ENCODE peak calls at places on chromosomes 7 and 10, in four cellular contexts. S is upper lobe of left lung, R is HepG2, G is body of pancreas. O is an unnamed sample. For H3K4me1, the result is how much of the 10 kb centered on the place peaks cover.

GRCh38 chr7:5767066-5767465 is 14.4 kb downstream of the RNF216 start:
- ATAC-seq in S (no peak), R (no peak), G (no peak), O (no peak)

GRCh38 chr7:52838981-52839411 is 196.4 kb upstream of the POM121L12 start:
- ATAC-seq in S (peak), R (no peak), G (no peak), O (no peak)

GRCh38 chr7:2032030-2032875 is 200.5 kb downstream of the MAD1L1 start:
- ATAC-seq in S (peak), R (no peak), G (no peak), O (no peak)

GRCh38 chr7:142925413-142925812 is 8.1 kb downstream of the TRPV5 start:
- ATAC-seq in S (no peak), R (no peak), G (no peak), O (no peak)

GRCh38 chr10:61750943-61751471 is 88.3 kb downstream of the CABCOCO1 start:
- ATAC-seq in S (peak), R (peak), G (peak), O (peak)

GRCh38 chr7:1920266-1920681 is 250.2 kb downstream of the ELFN1 start:
- ATAC-seq in S (peak), R (no peak), G (no peak), O (no peak)

GRCh38 chr10:11207276-11207809 is 189.7 kb downstream of the CELF2 start:
- ATAC-seq in S (no peak), R (no peak), G (no peak), O (no peak)

GRCh38 chr10:48594799-48595198 is 10.1 kb downstream of the ARHGAP22 start:
- ATAC-seq in S (no peak), R (no peak), G (no peak), O (no peak)

GRCh38 chr10:23342213-23342884 is 2.2 kb downstream of the C10orf67 start:
- ATAC-seq in S (peak), R (no peak), G (no peak), O (no peak)

GRCh38 chr7:147485660-147486210 is 1104.8 kb upstream of the C7orf33 start:
- ATAC-seq in S (no peak), R (no peak), G (no peak), O (no peak)

GRCh38 chr7:151725844-151726770 is 150.8 kb downstream of the PRKAG2 start:
- ATAC-seq in S (no peak), R (no peak), G (no peak), O (no peak)

GRCh38 chr10:20955355-20955893 is 58.3 kb upstream of the NEBL start:
- ATAC-seq in S (no peak), R (no peak), G (no peak), O (no peak)

GRCh38 chr7:6438427-6438826 is 9.3 kb downstream of the DAGLB start:
- ATAC-seq in S (no peak), R (no peak), G (no peak), O (no peak)

GRCh38 chr7:30252885-30253795 is 31.3 kb upstream of the ZNRF2 start:
- ATAC-seq in S (peak), R (no peak), G (peak), O (peak)

GRCh38 chr7:134254311-134254710 is 62.4 kb downstream of the SLC35B4 start:
- ATAC-seq in S (no peak), R (no peak), G (no peak), O (no peak)

GRCh38 chr7:134632937-134633540 is 13.6 kb upstream of the BPGM start:
- ATAC-seq in S (no peak), R (peak), G (peak), O (no peak)

DNA sequence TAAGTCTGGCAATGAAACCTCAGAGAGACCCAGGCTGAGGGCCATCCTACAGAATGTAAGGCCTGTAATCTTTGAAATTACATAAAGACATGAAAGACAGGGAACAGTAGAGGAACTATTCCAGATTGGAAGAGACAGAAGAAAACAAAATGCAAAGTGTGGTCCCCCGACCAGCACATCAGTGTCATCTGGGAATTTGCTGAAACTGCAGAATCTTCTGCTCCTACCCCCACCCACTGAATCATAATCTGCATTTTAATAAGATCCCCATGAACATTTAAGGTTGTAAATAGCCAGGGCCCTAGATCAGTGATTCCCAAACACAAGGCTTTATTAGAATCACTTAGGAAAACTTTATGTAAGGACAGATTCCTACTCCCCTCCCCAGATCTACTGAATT is 154.4 kb downstream of the NOC3L start:
- ATAC-seq in S (no peak), R (no peak), G (no peak), O (no peak)
- H3K4me1 ChIP-seq in S (under half), R (under half), G (under half), O (half or more)

GRCh38 chr7:94212160-94212559 is 182.5 kb upstream of the COL1A2 start:
- ATAC-seq in S (no peak), R (no peak), G (no peak), O (no peak)

GRCh38 chr7:94222516-94222915 is 172.2 kb upstream of the COL1A2 start:
- ATAC-seq in S (no peak), R (no peak), G (no peak), O (no peak)

GRCh38 chr7:94216944-94217461 is 177.7 kb upstream of the COL1A2 start:
- ATAC-seq in S (peak), R (no peak), G (peak), O (peak)
- TF ChIP-seq CTCF in S (no peak), R (no peak), G (no peak), O (no peak)

DNA sequence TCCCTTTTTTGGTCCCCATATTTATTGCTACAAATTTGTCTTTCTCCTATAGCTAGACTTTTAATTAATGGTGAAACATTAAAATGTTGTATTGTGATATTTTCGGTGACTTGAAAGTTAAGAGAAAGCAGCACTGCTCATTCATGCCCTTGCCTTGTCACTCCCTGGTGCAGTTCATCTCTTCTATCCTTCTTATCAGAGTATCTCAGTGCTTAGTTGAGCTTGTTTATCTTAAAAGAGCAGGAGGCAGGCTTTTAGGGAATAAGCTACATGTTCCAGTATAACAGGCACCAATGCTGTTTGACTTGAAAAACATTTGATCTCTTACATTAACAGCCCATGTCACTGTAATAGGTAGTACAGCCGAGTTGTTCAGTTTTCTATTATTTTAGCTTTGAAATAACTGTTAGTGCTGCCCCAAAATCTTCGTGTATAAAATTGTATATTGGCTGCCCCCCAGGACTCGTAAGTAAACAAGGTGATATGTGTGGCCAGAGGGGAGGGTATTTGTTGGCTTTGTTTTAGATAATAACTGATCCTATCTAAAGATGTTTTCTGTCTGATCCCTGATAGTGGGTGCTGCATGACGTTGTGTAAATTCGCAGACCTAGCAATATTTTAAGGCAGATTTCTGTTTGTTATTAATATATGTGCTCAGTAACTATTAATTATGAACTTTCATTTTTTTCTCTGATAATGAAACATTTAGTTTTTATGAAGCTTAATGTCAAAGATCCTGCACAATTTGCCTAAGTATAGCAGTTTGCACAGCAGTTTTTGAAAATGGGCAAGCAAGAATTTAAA is 96.5 kb downstream of the BTRC start:
- ATAC-seq in S (no peak), R (no peak), G (no peak), O (no peak)
- TF ChIP-seq POLR2A in S (no peak), R (no peak), G (no peak), O (no peak)

GRCh38 chr10:129900825-129901224 is 63.2 kb downstream of the EBF3 start:
- ATAC-seq in S (no peak), R (no peak), G (no peak), O (no peak)

GRCh38 chr10:129898701-129899563 is 65.1 kb downstream of the EBF3 start:
- ATAC-seq in S (no peak), R (no peak), G (no peak), O (no peak)

GRCh38 chr10:129899564-129899862 is 64.6 kb downstream of the EBF3 start:
- ATAC-seq in S (no peak), R (no peak), G (no peak), O (no peak)

GRCh38 chr10:129896231-129897150 is 67.6 kb downstream of the EBF3 start:
- ATAC-seq in S (no peak), R (no peak), G (no peak), O (no peak)

DNA sequence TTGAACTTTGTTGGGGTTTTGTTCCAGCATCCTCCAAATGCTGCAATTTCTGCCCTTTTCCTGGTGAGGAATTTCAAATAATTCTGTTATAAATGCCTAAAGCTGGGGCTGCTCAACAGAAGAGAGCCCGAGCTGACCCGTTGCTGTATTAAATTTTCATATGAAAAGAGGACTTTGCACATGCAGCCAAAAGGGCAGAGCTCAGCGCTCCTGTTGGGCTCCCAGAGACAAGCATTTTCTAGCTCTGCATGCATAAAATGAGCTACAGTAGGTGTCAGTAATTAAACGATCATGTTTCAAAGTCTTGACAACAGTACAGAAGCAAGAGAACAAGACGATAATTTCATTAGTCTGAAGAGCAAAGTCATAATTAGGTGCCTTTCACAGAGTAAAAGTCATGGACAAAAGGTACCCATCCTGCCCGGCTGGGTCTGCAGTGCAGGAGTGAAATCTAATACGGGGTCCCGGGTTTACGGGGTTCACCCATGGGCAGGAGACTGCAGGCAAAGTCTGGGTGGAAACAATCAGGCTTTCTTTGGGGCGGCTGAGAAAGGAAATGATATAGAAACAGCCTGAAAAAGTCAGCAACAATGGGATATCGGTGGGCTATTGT is 66.1 kb downstream of the EBF3 start:
- ATAC-seq in S (no peak), R (no peak), G (no peak), O (no peak)
- H3K4me1 ChIP-seq in S (under half), R (under half), G (under half), O (under half)

GRCh38 chr7:87345962-87346371 is 503 bp downstream of the CROT start:
- ATAC-seq in S (peak), R (no peak), G (peak), O (peak)
- TF ChIP-seq CTCF in S (no peak), R (no peak), G (no peak), O (no peak)

DNA sequence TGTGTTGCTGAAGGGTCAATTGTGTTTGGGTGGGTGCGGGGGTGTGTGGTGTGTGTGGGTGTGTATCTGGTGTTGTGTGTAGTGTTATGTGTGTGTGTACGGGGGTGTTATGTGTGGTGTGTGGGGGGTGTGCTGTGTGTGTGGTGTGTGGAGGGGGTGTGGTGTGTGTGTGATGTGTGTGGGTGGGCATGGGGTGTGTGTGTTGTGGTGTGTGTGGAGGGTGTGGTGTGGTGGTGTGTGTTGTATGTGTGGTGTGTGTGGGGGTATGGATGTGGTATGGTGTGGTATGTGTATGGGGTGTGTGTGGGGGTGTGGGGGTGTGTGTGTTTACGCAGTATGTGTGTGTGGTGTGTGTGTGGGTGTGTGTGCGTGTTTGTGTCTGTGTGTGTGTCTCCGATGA is 110.8 kb downstream of the ZNF22 start:
- ATAC-seq in S (no peak), R (no peak), G (no peak), O (no peak)
- TF ChIP-seq POLR2A in S (no peak), R (no peak), G (no peak), O (no peak)

DNA sequence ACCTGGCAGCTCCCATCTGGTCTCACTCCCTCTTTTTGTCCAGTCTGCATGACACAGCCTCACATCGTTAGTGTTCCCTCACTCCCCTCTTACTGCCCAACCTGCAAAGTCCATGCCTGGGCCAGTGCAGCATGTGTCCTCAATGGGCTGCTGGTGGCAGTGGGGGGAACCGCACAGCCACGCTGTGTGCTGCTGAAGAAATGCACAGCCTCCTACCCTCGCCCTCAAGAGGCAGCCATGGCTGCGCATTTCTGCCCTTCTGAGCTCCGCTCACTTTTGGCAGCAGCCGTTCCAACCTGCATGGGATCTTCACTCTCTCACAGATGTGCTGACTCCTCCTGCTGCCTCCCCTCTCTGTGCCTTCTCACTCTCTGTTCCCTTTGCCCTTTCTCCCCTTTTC is 103.4 kb downstream of the EGFR start:
- ATAC-seq in S (no peak), R (no peak), G (no peak), O (no peak)
- H3K4me1 ChIP-seq in S (under half), R (under half), G (under half), O (under half)

DNA sequence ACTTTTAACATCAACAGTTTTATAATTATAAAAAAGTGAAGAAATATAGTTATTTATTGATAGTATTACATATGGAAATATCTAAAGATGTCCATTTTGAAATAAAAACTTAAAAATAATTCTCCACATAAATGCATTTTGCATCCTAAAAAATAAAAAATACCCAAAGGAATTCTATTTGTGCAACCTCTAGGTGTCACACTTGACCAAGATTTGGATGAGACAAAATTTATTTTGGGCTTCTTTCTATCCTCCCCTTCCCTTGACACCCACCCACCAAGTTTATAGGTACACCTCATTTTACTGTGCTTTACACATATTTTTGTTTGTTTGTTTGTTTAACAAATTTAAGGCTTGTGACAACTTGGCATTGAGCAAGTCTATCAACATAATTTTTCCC is 3.3 kb upstream of the THSD7A start:
- ATAC-seq in S (no peak), R (no peak), G (no peak), O (no peak)
- TF ChIP-seq CTCF in S (no peak), R (no peak), G (peak), O (peak)